ENCODE peak calls at places on chromosome 17, in nine cellular contexts. W is PC-3; G is SK-N-SH; F is BE2C; V is cardiac muscle cell; U is prostate gland; J is A673; B is CD8-positive, alpha-beta T cell; P is transverse colon. R is an unnamed sample. For H3K27me3 and H3K9me3, the result is how much of the 10 kb centered on the place peaks cover.

GRCh38 chr17:37813753-37814152 is 68.9 kb upstream of the HNF1B start:
- DNase-seq in G (no peak), J (peak), B (no peak), P (no peak), F (no peak), U (no peak), W (no peak), V (no peak), R (no peak)

GRCh38 chr17:73901661-73902415 is 257.6 kb upstream of the SDK2 start:
- DNase-seq in B (peak), P (peak), G (no peak), F (peak), V (peak), W (no peak), J (peak), U (peak), R (peak)

GRCh38 chr17:44066204-44066930 is at the start of gene LSM12:
- DNase-seq in B (peak), J (peak), V (peak), G (peak), F (peak), P (peak), U (peak), W (peak), R (peak)

GRCh38 chr17:2170023-2170422 is 115.1 kb downstream of the HIC1 start:
- DNase-seq in W (peak), J (no peak), V (no peak), G (no peak), F (no peak), B (peak), P (peak), U (no peak), R (no peak)

GRCh38 chr17:73118876-73119485 is 26.5 kb upstream of the SLC39A11 start:
- DNase-seq in G (peak), B (no peak), W (no peak), P (no peak), J (no peak), U (no peak), V (no peak), F (peak), R (no peak)

GRCh38 chr17:30002088-30002487 is 60.7 kb downstream of the EFCAB5 start:
- DNase-seq in B (no peak), G (no peak), W (no peak), V (no peak), U (no peak), J (no peak), F (no peak), P (no peak), R (no peak)

GRCh38 chr17:66580178-66580577 is 254.7 kb upstream of the CACNG5 start:
- DNase-seq in V (peak), G (no peak), J (no peak), U (no peak), P (peak), W (no peak), B (no peak), F (no peak), R (peak)

GRCh38 chr17:11644265-11645212 is 46.3 kb downstream of the DNAH9 start:
- DNase-seq in W (peak), J (peak), F (peak), U (peak), V (peak), P (peak), G (peak), B (peak), R (no peak)

GRCh38 chr17:65324977-65325376 is 187.8 kb downstream of the RGS9 start:
- DNase-seq in U (no peak), W (no peak), F (no peak), J (no peak), B (no peak), V (peak), P (no peak), G (no peak), R (no peak)

GRCh38 chr17:38620551-38621277 is 15.0 kb upstream of the SRCIN1 start:
- DNase-seq in W (no peak), B (no peak), P (no peak), V (no peak), F (no peak), G (no peak), U (no peak), J (no peak), R (peak)

GRCh38 chr17:2213291-2213960 is 90.2 kb downstream of the SMG6 start:
- DNase-seq in B (no peak), J (no peak), U (no peak), W (no peak), F (no peak), V (peak), G (no peak), P (no peak), R (no peak)

GRCh38 chr17:4551141-4551540 is 4.0 kb downstream of the MYBBP1A start:
- DNase-seq in G (peak), V (no peak), W (peak), J (peak), F (no peak), P (no peak), B (no peak), U (no peak), R (no peak)

GRCh38 chr17:65975878-65976277 is 216.1 kb downstream of the CEP112 start:
- DNase-seq in J (no peak), F (no peak), U (no peak), B (no peak), V (no peak), W (no peak), P (no peak), G (no peak), R (no peak)

GRCh38 chr17:56257075-56257474 is 103.8 kb downstream of the ANKFN1 start:
- DNase-seq in U (no peak), F (no peak), J (no peak), W (no peak), V (no peak), P (no peak), B (no peak), G (no peak), R (no peak)

GRCh38 chr17:60573139-60573975 is 26.6 kb upstream of the PPM1D start:
- DNase-seq in F (no peak), J (no peak), G (no peak), P (no peak), W (no peak), B (no peak), V (peak), U (no peak), R (no peak)

GRCh38 chr17:27540300-27541105 is 84.3 kb downstream of the KSR1 start:
- DNase-seq in V (peak), G (no peak), U (peak), J (no peak), W (peak), P (peak), B (no peak), F (no peak), R (peak)

GRCh38 chr17:30600830-30601494 is 123.8 kb downstream of the GOSR1 start:
- DNase-seq in U (no peak), J (peak), B (peak), F (no peak), V (peak), P (peak), G (peak), W (peak), R (no peak)

GRCh38 chr17:60391419-60392041 is 403 bp downstream of the USP32 start:
- DNase-seq in G (no peak), B (no peak), P (no peak), W (no peak), V (no peak), U (no peak), J (peak), F (peak), R (no peak)

GRCh38 chr17:34756670-34757021 is 177.3 kb downstream of the TMEM132E start:
- DNase-seq in P (no peak), V (peak), W (peak), J (no peak), F (peak), G (no peak), U (no peak), B (no peak), R (no peak)

GRCh38 chr17:39699818-39700147 is at the start of gene ERBB2:
- DNase-seq in W (peak), U (peak), J (peak), G (no peak), V (peak), B (no peak), P (peak), F (no peak), R (peak)

GRCh38 chr17:29037739-29038465 is 5.0 kb upstream of the PIPOX start:
- DNase-seq in J (no peak), P (no peak), V (no peak), F (no peak), U (no peak), G (peak), W (no peak), B (no peak), R (no peak)

GRCh38 chr17:49209061-49209571 is 1.3 kb downstream of the GNGT2 start:
- DNase-seq in U (no peak), V (no peak), P (no peak), W (no peak), F (no peak), G (peak), J (no peak), B (no peak), R (no peak)

GRCh38 chr17:8041249-8041928 is 2.5 kb downstream of the ALOX15B start:
- DNase-seq in V (peak), J (peak), F (peak), G (peak), B (peak), P (peak), W (peak), U (no peak), R (peak)

GRCh38 chr17:1182831-1183578 is 3.2 kb upstream of the ABR start:
- DNase-seq in P (no peak), B (no peak), W (no peak), J (no peak), G (no peak), U (no peak), F (peak), V (no peak), R (no peak)

GRCh38 chr17:36877774-36878173 is 59.5 kb upstream of the LHX1 start:
- DNase-seq in F (no peak), G (no peak), V (peak), P (no peak), U (no peak), J (no peak), B (no peak), W (no peak), R (no peak)

GRCh38 chr17:44346064-44346844 is 1.2 kb downstream of the GRN start:
- DNase-seq in P (no peak), V (no peak), U (no peak), F (no peak), B (no peak), J (no peak), W (no peak), G (peak), R (no peak)

GRCh38 chr17:7555320-7555948 is 3.1 kb upstream of the TNFSF13 start:
- DNase-seq in J (no peak), G (no peak), W (no peak), F (no peak), B (no peak), V (no peak), P (no peak), U (no peak), R (no peak)

GRCh38 chr17:67620636-67621035 is 97.1 kb upstream of the NOL11 start:
- DNase-seq in V (no peak), U (no peak), B (no peak), F (no peak), G (no peak), W (no peak), P (no peak), J (no peak), R (no peak)

GRCh38 chr17:9195961-9196668 is 174.8 kb downstream of the NTN1 start:
- DNase-seq in B (no peak), W (peak), V (no peak), U (peak), G (no peak), F (no peak), P (peak), J (peak), R (no peak)
- TF ChIP-seq CTCF in B (no peak), W (no peak), V (no peak), U (peak), G (no peak), F (no peak), P (no peak), J (no peak), R (no peak)

DNA sequence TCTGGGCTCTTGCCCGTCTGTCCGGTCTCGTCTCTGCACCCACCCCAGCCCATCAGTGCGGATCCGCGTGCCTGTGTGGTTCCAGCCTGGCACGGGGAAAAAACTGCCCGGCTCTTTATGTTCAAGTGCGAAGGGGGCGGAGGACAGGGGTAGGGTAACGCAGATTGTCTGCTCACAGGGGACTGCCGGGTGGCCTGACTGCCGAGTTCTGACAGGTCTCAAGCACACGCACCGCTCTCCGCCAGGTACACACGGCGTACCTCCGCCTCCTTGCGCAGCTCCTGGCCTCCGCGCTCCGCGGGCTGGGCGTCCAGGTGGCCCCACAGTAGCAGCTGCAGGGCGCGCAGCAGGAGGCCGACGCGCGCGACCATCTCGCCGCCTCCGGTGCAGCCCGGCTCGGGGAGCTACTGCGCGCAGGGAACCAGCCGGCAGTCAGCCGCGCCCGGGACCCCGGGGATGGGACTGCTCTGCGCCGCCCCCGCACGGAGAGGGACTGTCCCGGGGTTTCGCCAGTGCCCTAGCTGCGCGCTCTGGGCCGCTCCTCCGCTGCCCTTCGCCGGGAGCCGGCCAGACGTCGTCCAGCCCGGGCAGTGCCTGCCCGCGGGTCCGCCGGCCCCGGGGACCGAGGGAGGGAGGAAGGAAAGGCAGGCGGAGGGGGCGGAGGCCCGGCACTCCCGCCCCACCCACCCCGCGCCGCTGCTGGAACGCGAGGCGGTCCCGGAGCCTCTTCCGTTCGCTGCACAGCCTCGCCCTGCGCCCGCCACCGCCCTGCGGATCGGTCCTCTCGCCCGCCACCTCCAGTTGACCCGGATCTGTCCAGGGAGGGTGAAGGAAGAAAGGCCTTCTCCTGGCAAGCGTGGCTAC is at the start of gene MMP28:
- DNase-seq in B (peak), W (peak), G (peak), J (no peak), F (peak), P (peak), V (peak), U (no peak), R (no peak)
- H3K27me3 ChIP-seq in B (under half), W (under half), G (under half), J (under half), F (under half), P (under half), V (half or more), U (under half), R (under half)

GRCh38 chr17:16122697-16123434 is 92.5 kb downstream of the NCOR1 start:
- DNase-seq in W (peak), P (no peak), V (no peak), U (no peak), G (no peak), F (no peak), J (no peak), B (no peak), R (no peak)

GRCh38 chr17:16121915-16122314 is 93.4 kb downstream of the NCOR1 start:
- DNase-seq in J (no peak), G (no peak), F (no peak), P (no peak), U (no peak), W (no peak), B (no peak), V (no peak), R (no peak)

GRCh38 chr17:16120937-16121336 is 94.4 kb downstream of the NCOR1 start:
- DNase-seq in G (no peak), V (no peak), U (no peak), J (no peak), W (no peak), B (no peak), F (no peak), P (no peak), R (no peak)

DNA sequence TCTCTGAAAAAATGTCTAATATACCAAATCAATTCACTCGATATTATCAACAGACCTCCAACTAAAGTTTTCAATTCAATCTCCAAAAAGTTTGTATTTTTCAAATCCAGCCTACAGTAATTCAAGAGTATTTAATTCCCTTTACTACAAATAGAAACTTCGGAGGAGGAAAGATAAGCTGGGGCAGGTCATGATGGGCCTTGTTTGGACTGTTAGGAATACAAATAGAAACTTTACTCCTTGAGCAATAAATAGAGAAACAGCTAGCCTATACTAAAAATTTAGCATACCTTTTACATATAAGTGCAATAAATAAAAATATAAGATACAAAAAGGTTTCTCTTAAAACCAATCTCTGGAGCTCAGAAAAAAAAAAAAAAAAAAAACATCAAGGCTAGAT is 98.2 kb downstream of the NCOR1 start:
- DNase-seq in B (no peak), U (no peak), W (no peak), V (no peak), P (no peak), G (no peak), F (no peak), J (no peak), R (no peak)
- H3K9me3 ChIP-seq in B (under half), U (under half), W (under half), V (under half), P (under half), G (under half), F (under half), J (under half), R (under half)

GRCh38 chr17:81706757-81707624 is 3.8 kb downstream of the MRPL12 start:
- DNase-seq in P (no peak), V (no peak), W (no peak), J (no peak), G (no peak), F (no peak), U (no peak), B (no peak), R (no peak)
- TF ChIP-seq CTCF in P (no peak), V (no peak), W (peak), J (no peak), G (peak), F (peak), U (no peak), B (no peak), R (no peak)

GRCh38 chr17:40956401-40957254 is 10.1 kb downstream of the KRT39 start:
- DNase-seq in F (no peak), U (no peak), G (no peak), P (no peak), W (peak), J (no peak), V (peak), B (no peak), R (no peak)
- H3K27me3 ChIP-seq in F (under half), U (under half), G (under half), P (under half), W (under half), J (under half), V (under half), B (under half), R (under half)

GRCh38 chr17:77174928-77175720 is 34.4 kb downstream of the SEC14L1 start:
- DNase-seq in J (no peak), U (no peak), F (no peak), G (no peak), V (no peak), P (no peak), B (no peak), W (no peak), R (no peak)

GRCh38 chr17:77167472-77168306 is 26.9 kb downstream of the SEC14L1 start:
- DNase-seq in B (no peak), F (no peak), J (no peak), G (no peak), W (no peak), V (no peak), P (no peak), U (no peak), R (no peak)

GRCh38 chr17:77178050-77178449 is 37.3 kb downstream of the SEC14L1 start:
- DNase-seq in G (no peak), V (no peak), U (no peak), F (no peak), W (no peak), P (no peak), J (no peak), B (no peak), R (no peak)

GRCh38 chr17:77177002-77177401 is 36.2 kb downstream of the SEC14L1 start:
- DNase-seq in U (no peak), W (no peak), G (no peak), J (no peak), B (no peak), V (no peak), F (no peak), P (no peak), R (no peak)

DNA sequence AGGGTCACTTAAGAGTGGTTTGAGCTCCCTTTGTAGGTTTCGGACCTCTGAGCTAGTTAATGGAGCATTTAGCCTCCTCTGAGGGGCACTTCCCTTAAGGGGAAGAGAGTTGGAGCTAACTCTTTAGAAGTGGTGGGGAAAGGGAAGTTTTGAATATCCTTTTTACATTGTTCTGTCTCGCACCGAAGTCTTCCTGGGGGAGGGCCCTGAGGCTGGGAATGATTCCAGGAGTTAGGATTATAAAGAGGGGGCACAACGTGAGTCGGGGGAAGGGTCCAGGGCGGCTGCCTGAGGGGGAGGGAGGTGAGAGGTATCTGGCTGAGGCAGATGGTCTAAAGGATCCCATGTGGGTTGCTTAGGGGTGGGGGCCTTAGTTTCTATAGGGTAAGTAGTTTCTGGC is 32.3 kb downstream of the SEC14L1 start:
- DNase-seq in J (no peak), U (no peak), G (no peak), B (no peak), W (no peak), F (no peak), P (no peak), V (no peak), R (no peak)
- H3K9me3 ChIP-seq in J (under half), U (under half), G (under half), B (under half), W (under half), F (under half), P (under half), V (under half), R (under half)

GRCh38 chr17:58344791-58345157 is 7.2 kb downstream of the SUPT4H1 start:
- DNase-seq in V (no peak), W (no peak), J (no peak), G (no peak), U (no peak), P (no peak), F (no peak), B (peak), R (no peak)
- TF ChIP-seq CTCF in V (no peak), W (no peak), J (no peak), G (no peak), U (no peak), P (no peak), F (no peak), B (peak), R (no peak)

GRCh38 chr17:79132271-79133064 is 57.8 kb downstream of the ENGASE start:
- DNase-seq in P (no peak), J (no peak), G (no peak), U (no peak), V (no peak), W (no peak), B (no peak), F (no peak), R (no peak)

GRCh38 chr17:79131701-79132100 is 57.1 kb downstream of the ENGASE start:
- DNase-seq in J (no peak), U (no peak), W (no peak), V (no peak), F (no peak), P (no peak), G (no peak), B (no peak), R (no peak)

GRCh38 chr17:79130536-79131273 is 56.1 kb downstream of the ENGASE start:
- DNase-seq in J (no peak), U (no peak), G (no peak), V (no peak), B (no peak), P (no peak), F (no peak), W (no peak), R (no peak)

GRCh38 chr17:79129523-79129922 is 54.9 kb downstream of the ENGASE start:
- DNase-seq in U (no peak), G (no peak), P (no peak), V (no peak), W (no peak), F (no peak), B (no peak), J (no peak), R (no peak)

DNA sequence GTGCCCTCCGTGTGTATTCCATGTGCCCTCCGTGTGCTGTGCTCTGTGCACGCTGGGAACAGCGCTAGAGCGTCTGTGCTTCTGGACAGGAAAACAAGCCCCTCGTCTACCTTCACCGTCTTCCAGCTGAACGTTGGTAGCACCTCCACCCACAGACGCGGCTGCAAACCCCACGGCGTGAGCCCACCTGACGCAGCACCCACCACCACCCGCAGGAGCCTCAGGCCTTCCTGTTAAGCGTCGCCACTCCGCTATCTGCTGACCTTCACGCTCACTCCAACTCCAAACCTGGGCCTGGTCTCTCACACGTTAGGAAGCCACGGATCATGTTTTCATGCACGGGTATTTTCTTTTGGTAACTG is 56.6 kb downstream of the ENGASE start:
- DNase-seq in J (no peak), W (no peak), V (no peak), F (no peak), U (no peak), G (no peak), P (no peak), B (no peak), R (no peak)
- H3K27me3 ChIP-seq in J (half or more), W (half or more), V (under half), F (half or more), U (under half), G (half or more), P (under half), B (under half), R (half or more)

R was measured in tibial artery.